ENCODE peak calls at places on chromosomes 5 and 9, in five cellular contexts. One of them, this sample, is unnamed.

GRCh38 chr5:124057815-124058231 is 545.8 kb downstream of the CSNK1G3 start:
- DNase-seq in LNCaP clone FGC: no peak
- DNase-seq in AG04450: no peak
- DNase-seq in CD8-positive, alpha-beta T cell: no peak
- DNase-seq in mammary epithelial cell: no peak
- DNase-seq in this sample: no peak

GRCh38 chr5:102754499-102755424 is at the start of gene PAM:
- DNase-seq in LNCaP clone FGC: no peak
- DNase-seq in CD8-positive, alpha-beta T cell: peak
- DNase-seq in AG04450: no peak
- DNase-seq in mammary epithelial cell: peak
- DNase-seq in this sample: peak

GRCh38 chr5:141525659-141526058 is 36.8 kb downstream of the PCDHGC5 start:
- DNase-seq in mammary epithelial cell: no peak
- DNase-seq in LNCaP clone FGC: no peak
- DNase-seq in CD8-positive, alpha-beta T cell: no peak
- DNase-seq in AG04450: no peak
- DNase-seq in this sample: no peak

GRCh38 chr5:383621-384020 is 59.4 kb upstream of the EXOC3 start:
- DNase-seq in CD8-positive, alpha-beta T cell: no peak
- DNase-seq in LNCaP clone FGC: no peak
- DNase-seq in AG04450: no peak
- DNase-seq in mammary epithelial cell: no peak
- DNase-seq in this sample: no peak

GRCh38 chr5:92930057-92930456 is 651.0 kb downstream of the NR2F1-AS1 start:
- DNase-seq in AG04450: no peak
- DNase-seq in mammary epithelial cell: no peak
- DNase-seq in CD8-positive, alpha-beta T cell: no peak
- DNase-seq in LNCaP clone FGC: no peak
- DNase-seq in this sample: no peak

GRCh38 chr9:77158772-77159513 is 18.4 kb upstream of the VPS13A start:
- DNase-seq in mammary epithelial cell: peak
- DNase-seq in AG04450: no peak
- DNase-seq in LNCaP clone FGC: no peak
- DNase-seq in CD8-positive, alpha-beta T cell: no peak
- DNase-seq in this sample: no peak

GRCh38 chr9:124122813-124123462 is 111.4 kb downstream of the LHX2 start:
- DNase-seq in LNCaP clone FGC: no peak
- DNase-seq in AG04450: no peak
- DNase-seq in mammary epithelial cell: no peak
- DNase-seq in CD8-positive, alpha-beta T cell: no peak
- DNase-seq in this sample: no peak

GRCh38 chr5:176547811-176548210 is 1.3 kb upstream of the CDHR2 start:
- DNase-seq in CD8-positive, alpha-beta T cell: no peak
- DNase-seq in LNCaP clone FGC: no peak
- DNase-seq in mammary epithelial cell: peak
- DNase-seq in AG04450: no peak
- DNase-seq in this sample: no peak

GRCh38 chr5:110401881-110402280 is 324.6 kb downstream of the TMEM232 start:
- DNase-seq in mammary epithelial cell: peak
- DNase-seq in LNCaP clone FGC: no peak
- DNase-seq in AG04450: no peak
- DNase-seq in CD8-positive, alpha-beta T cell: no peak
- DNase-seq in this sample: no peak

DNA sequence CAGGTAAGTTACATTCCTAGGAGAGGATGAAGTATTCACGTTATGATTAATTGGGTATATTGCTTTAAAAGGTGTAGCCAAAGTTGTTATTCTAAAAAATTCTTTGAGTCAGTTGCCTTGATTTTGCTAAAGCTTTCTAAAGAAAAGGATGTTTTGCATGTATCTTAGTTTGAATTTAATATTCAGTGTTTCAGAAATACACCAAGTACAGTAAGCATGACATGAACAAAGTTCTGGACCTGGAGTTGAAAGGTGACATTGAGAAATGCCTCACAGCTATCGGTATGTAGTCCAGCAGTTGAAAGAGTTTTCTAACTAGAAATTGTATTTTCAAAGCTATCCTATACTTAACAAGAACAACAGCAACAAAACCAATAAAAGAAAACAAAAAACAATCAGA is 14.2 kb downstream of the ANXA1 start:
- DNase-seq in CD8-positive, alpha-beta T cell: no peak
- DNase-seq in LNCaP clone FGC: no peak
- DNase-seq in mammary epithelial cell: no peak
- DNase-seq in AG04450: no peak
- DNase-seq in this sample: no peak
- TF ChIP-seq CTCF in CD8-positive, alpha-beta T cell: no peak
- TF ChIP-seq CTCF in LNCaP clone FGC: no peak
- TF ChIP-seq CTCF in mammary epithelial cell: no peak
- TF ChIP-seq CTCF in AG04450: no peak
- TF ChIP-seq CTCF in this sample: no peak

DNA sequence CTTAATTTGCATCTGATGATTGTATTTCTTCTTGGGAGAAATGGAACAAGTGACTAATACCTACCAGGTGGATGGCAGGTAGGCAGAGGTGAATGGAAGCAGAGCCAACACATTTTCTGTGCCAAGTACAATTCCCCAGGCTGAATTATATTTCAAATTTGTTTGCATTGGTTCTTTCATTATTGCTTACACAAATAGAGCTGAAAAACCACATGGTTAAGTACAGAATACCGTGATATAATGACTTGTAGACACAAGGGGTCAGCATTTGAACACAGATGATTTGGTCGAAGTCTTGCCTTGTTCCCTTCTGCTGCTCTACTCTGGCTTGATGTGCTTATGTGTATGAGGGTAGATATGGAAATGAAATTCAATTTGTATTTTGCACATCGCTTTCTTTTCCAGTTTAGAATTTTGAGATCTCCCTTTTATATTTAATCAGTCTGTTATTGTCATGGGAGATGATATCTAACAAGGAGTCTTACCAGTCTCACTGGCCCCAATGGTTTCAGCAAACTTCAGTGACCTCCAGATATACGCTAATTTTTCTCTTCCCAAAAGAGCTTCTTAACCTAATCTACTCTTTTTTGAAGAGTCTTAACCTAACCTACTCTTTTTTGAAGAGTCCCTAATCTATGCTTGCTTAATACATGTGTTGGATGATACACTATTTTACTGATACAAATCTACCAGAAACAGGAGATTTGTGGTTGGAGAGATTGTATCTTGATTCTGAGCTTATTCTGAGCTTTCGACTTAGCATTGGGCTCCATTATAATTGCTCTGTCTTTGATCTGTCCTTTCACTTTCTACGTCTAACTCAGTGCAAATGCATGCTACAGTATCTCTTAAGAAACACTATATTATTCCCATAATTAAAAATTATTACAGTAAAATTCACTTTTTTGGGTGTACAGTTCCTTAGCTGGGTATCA is 88.1 kb downstream of the PCSK1 start:
- DNase-seq in CD8-positive, alpha-beta T cell: no peak
- DNase-seq in mammary epithelial cell: peak
- DNase-seq in LNCaP clone FGC: peak
- DNase-seq in AG04450: peak
- DNase-seq in this sample: no peak
- TF ChIP-seq CTCF in CD8-positive, alpha-beta T cell: peak
- TF ChIP-seq CTCF in mammary epithelial cell: peak
- TF ChIP-seq CTCF in LNCaP clone FGC: peak
- TF ChIP-seq CTCF in AG04450: peak
- TF ChIP-seq CTCF in this sample: no peak

GRCh38 chr9:85897853-85898252 is 43.1 kb upstream of the NAA35 start:
- DNase-seq in AG04450: no peak
- DNase-seq in CD8-positive, alpha-beta T cell: no peak
- DNase-seq in LNCaP clone FGC: no peak
- DNase-seq in mammary epithelial cell: no peak
- DNase-seq in this sample: no peak

GRCh38 chr9:85899388-85899787 is 41.6 kb upstream of the NAA35 start:
- DNase-seq in CD8-positive, alpha-beta T cell: no peak
- DNase-seq in LNCaP clone FGC: no peak
- DNase-seq in AG04450: no peak
- DNase-seq in mammary epithelial cell: no peak
- DNase-seq in this sample: no peak

GRCh38 chr9:85898288-85898802 is 42.6 kb upstream of the NAA35 start:
- DNase-seq in CD8-positive, alpha-beta T cell: no peak
- DNase-seq in LNCaP clone FGC: no peak
- DNase-seq in AG04450: no peak
- DNase-seq in mammary epithelial cell: no peak
- DNase-seq in this sample: no peak

GRCh38 chr9:85895685-85896084 is 45.3 kb upstream of the NAA35 start:
- DNase-seq in AG04450: no peak
- DNase-seq in CD8-positive, alpha-beta T cell: no peak
- DNase-seq in LNCaP clone FGC: no peak
- DNase-seq in mammary epithelial cell: no peak
- DNase-seq in this sample: no peak

GRCh38 chr9:85900504-85901201 is 40.3 kb upstream of the NAA35 start:
- DNase-seq in mammary epithelial cell: peak
- DNase-seq in AG04450: peak
- DNase-seq in CD8-positive, alpha-beta T cell: no peak
- DNase-seq in LNCaP clone FGC: no peak
- DNase-seq in this sample: no peak
- TF ChIP-seq CTCF in mammary epithelial cell: peak
- TF ChIP-seq CTCF in AG04450: peak
- TF ChIP-seq CTCF in CD8-positive, alpha-beta T cell: peak
- TF ChIP-seq CTCF in LNCaP clone FGC: peak
- TF ChIP-seq CTCF in this sample: no peak

DNA sequence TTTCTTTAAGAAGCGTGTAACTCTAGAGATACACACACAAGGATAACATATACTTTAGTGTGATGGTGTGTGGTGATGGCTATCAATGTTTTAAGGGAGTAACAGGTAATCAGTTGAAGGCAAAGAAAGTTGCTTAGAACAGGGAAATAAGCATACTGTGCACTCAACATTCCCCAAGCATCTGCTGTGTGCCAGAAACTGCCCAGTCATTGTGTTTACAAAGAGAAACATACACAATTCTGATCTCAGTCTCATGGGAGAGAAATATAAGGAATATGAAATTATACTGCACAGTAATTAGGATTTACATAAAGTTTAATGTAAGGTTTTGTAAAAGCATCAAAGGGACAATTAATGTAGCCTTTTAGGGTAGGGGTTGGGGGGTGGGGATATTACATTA is 224.1 kb upstream of the TYRP1 start:
- DNase-seq in AG04450: no peak
- DNase-seq in mammary epithelial cell: no peak
- DNase-seq in LNCaP clone FGC: no peak
- DNase-seq in CD8-positive, alpha-beta T cell: no peak
- DNase-seq in this sample: no peak
- TF ChIP-seq CTCF in AG04450: no peak
- TF ChIP-seq CTCF in mammary epithelial cell: no peak
- TF ChIP-seq CTCF in LNCaP clone FGC: no peak
- TF ChIP-seq CTCF in CD8-positive, alpha-beta T cell: no peak
- TF ChIP-seq CTCF in this sample: no peak

DNA sequence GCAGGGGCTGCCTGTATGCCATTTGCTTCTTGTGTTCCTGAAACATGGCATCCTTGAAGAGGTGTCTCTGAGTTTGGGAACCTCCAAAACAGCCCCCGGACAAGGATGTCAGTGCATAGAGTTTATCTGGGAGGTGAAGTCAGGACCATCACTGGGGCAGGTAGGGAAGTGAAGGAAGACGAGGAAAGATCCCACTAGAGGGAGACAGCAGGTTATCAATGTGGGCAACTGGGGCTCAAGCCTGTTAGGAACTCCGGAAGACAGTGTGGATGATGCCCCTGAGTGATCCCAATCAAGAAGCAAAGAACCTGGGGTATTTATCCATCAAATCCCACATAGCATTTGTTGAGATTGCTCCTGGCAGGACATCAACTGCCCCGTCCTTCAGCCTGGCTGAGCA is 233.1 kb downstream of the AGTPBP1 start:
- DNase-seq in mammary epithelial cell: no peak
- DNase-seq in LNCaP clone FGC: no peak
- DNase-seq in AG04450: no peak
- DNase-seq in CD8-positive, alpha-beta T cell: no peak
- DNase-seq in this sample: no peak
- TF ChIP-seq CTCF in mammary epithelial cell: peak
- TF ChIP-seq CTCF in LNCaP clone FGC: peak
- TF ChIP-seq CTCF in AG04450: no peak
- TF ChIP-seq CTCF in CD8-positive, alpha-beta T cell: no peak
- TF ChIP-seq CTCF in this sample: no peak